ENCODE peak calls at places on chromosome 14, in four cellular contexts. N is progenitor cell of endocrine pancreas, V is lower leg skin, U is D721Med. S is an unnamed sample.

GRCh38 chr14:97723834-97724770 is 926.9 kb downstream of the VRK1 start:
- DNase-seq in V (no peak), N (no peak), U (no peak), S (no peak)

GRCh38 chr14:42322486-42323284 is 716.0 kb downstream of the LRFN5 start:
- DNase-seq in V (no peak), N (no peak), U (no peak), S (no peak)

GRCh38 chr14:60756847-60757246 is 22.3 kb downstream of the MNAT1 start:
- DNase-seq in N (no peak), U (no peak), V (no peak), S (no peak)

GRCh38 chr14:106802413-106803364 is 1276.3 kb downstream of the TMEM121 start:
- DNase-seq in U (no peak), V (no peak), N (no peak), S (no peak)

GRCh38 chr14:105107781-105108515 is 42.7 kb upstream of the GPR132 start:
- DNase-seq in N (no peak), U (no peak), V (no peak), S (peak)

GRCh38 chr14:92600318-92601053 is 86.9 kb downstream of the RIN3 start:
- DNase-seq in V (no peak), N (no peak), U (no peak), S (no peak)

GRCh38 chr14:55536208-55536708 is 43.7 kb upstream of the KTN1 start:
- DNase-seq in V (no peak), U (no peak), N (no peak), S (no peak)

GRCh38 chr14:68308695-68309094 is 484.2 kb downstream of the ZFP36L1 start:
- DNase-seq in V (no peak), U (no peak), N (no peak), S (no peak)

GRCh38 chr14:53016491-53016890 is 65.6 kb upstream of the FERMT2 start:
- DNase-seq in V (no peak), U (no peak), N (no peak), S (no peak)

GRCh38 chr14:65297744-65298143 is 114.8 kb upstream of the FUT8 start:
- DNase-seq in N (no peak), U (no peak), V (no peak), S (no peak)

GRCh38 chr14:92637228-92637627 is 111.2 kb downstream of the LGMN start:
- DNase-seq in U (no peak), V (no peak), N (no peak), S (no peak)

GRCh38 chr14:50012644-50013043 is 103.7 kb downstream of the VCPKMT start:
- DNase-seq in U (no peak), N (no peak), V (no peak), S (no peak)

GRCh38 chr14:74531467-74531866 is 37.9 kb downstream of the ISCA2 start:
- DNase-seq in N (no peak), U (no peak), V (no peak), S (no peak)

GRCh38 chr14:32400480-32400879 is 71.4 kb downstream of the AKAP6 start:
- DNase-seq in N (no peak), U (no peak), V (no peak), S (no peak)

DNA sequence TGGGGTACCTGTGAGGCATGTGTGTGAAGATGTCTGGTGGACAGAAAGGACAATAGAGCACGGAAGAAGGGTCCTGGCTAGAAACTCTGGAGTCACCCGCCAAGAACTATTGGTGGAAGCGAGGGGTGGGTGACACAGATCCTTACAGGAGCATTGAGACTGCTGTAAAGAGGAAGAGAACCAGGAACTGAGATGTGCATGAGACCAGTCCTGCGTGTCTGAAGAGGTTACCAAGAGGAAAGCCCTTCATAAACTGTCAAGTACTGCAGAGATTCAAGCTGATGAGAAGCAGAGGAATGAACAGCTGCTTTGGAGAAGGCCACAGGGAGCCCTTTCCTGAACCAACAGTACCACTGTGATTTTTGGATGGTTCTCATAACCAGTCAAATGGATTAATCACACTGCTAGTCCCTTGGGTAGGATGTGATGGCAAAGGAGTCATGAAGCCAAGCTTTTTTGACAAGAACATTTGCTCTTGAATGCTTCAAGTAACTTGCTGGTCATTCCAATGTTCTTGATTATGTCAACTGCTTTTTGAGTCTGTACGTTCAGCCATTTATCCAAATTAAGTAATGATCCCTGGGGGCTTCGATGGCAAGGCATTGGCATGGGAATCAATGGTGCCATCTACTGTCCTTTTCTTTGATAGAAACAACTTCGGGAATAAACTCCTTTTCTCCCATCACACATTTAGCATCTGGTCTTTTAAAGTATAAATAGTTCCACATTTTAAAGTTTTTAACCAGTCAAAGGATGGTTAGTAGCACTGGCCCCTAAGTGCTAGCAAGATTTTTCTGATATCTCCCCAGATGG is 42.9 kb downstream of the GPR135 start:
- DNase-seq in V (no peak), U (no peak), N (no peak), S (no peak)
- TF ChIP-seq CTCF in V (no peak), U (peak), N (no peak), S (peak)

GRCh38 chr14:80845877-80846276 is 95.7 kb downstream of the CEP128 start:
- DNase-seq in U (no peak), N (no peak), V (no peak), S (no peak)

GRCh38 chr14:80844872-80845271 is 96.7 kb downstream of the CEP128 start:
- DNase-seq in V (no peak), U (no peak), N (no peak), S (no peak)

GRCh38 chr14:80850197-80850814 is 91.2 kb downstream of the CEP128 start:
- DNase-seq in U (no peak), N (no peak), V (no peak), S (no peak)

DNA sequence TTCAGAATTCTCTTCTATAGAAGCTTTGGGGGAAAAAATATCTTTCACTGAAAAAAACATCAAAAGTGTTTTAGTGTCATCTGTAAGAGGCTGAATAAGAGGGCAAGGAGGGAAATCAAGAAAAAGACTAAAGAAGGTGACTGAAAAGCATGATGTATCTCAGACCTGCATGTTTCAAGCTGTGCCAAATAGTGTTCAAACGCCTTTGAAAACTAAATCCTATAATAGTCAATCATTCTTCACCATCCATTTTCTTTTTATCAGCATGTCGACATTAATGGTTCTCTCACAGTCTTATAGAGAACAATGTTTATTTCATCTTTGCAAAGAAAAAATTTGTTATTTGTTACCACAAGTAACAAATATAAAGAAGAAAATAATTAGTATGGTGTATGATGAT is 94.4 kb downstream of the CEP128 start:
- DNase-seq in V (no peak), N (no peak), U (no peak), S (no peak)
- TF ChIP-seq CTCF in V (no peak), N (no peak), U (no peak), S (no peak)

DNA sequence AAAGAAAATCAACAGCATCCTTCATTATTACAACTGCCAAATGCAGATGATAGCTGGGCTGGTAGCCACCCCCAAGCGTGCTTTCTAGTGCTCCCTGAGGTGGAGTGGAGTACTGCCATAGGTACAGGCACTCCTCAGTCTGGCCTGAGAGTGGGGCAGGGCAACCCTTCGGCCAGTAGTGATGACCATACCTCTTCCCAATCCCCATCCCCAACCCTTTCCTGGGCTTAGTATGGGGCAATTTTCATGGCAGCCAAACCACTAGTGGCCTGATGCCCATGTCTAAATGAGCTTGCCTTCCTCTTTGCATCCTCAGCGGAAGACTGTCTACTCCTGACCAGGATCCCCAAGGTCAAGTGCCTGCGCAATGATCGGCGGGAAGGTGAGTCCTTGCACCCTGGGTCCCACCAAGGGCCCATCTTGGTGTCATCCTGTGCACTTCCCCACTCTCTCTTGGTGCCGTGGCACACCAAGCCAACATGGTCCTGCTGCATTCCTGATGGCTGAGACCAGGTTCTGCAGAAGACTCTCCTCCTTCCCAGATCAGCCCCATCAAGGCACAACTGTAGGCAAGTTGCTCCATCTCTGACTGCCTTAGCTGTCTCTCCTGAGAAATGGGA is 65.8 kb downstream of the GALNT16 start:
- DNase-seq in U (no peak), N (no peak), V (no peak), S (no peak)
- TF ChIP-seq CTCF in U (no peak), N (peak), V (no peak), S (no peak)

GRCh38 chr14:96502621-96503251 is 554 bp downstream of the PAPOLA start:
- DNase-seq in U (no peak), N (no peak), V (peak), S (peak)

GRCh38 chr14:96501383-96501745 is 818 bp upstream of the PAPOLA start:
- DNase-seq in N (no peak), U (no peak), V (no peak), S (no peak)

GRCh38 chr14:96497087-96497486 is 5.1 kb upstream of the PAPOLA start:
- DNase-seq in U (no peak), V (no peak), N (no peak), S (no peak)

GRCh38 chr14:96497586-96497985 is 4.6 kb upstream of the PAPOLA start:
- DNase-seq in N (no peak), U (no peak), V (no peak), S (no peak)

DNA sequence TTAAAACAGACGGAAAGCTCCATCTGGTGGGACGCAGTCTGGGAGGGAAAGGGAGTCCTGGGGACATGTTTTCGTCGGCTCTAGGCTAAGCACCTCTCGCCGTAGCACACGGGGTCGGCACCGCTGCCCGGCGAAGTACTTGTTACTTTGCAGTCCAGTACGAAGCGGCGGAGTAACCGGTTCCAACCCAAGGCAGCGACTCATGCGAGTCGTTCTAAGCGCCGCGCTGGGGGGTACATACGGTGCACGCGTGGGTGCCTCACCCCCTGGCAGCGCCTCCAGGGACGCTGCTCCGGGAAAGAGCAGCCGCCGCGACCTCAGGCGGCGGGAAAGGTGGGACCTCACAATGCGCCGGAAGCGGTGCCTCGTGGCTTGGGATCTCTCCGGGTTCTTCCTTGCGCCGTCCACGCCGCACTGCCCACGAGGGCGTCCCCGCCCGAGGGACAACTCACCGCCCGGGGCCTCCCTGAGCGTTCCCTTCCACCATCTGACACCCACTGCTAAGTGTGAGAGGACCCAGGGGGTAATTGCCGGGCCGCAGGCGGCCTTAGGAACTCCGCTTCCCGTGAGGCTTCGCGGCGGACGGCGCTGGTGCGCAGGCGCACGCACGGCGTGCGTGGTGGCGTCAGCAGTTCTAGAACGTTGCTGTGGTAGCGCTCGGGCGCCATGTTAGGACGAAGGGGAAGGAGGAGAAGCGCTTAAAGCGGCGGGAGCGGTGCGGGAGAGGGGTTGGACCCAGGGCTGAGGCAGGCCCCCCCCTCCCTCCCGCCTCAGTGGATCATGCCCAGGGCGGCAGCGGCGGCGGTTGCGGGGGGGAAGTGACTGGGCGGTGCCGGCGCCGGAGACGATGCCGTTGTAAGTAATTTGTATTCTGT is at the start of gene PAPOLA:
- DNase-seq in N (peak), V (peak), U (peak), S (peak)
- TF ChIP-seq CTCF in N (peak), V (no peak), U (no peak), S (peak)

DNA sequence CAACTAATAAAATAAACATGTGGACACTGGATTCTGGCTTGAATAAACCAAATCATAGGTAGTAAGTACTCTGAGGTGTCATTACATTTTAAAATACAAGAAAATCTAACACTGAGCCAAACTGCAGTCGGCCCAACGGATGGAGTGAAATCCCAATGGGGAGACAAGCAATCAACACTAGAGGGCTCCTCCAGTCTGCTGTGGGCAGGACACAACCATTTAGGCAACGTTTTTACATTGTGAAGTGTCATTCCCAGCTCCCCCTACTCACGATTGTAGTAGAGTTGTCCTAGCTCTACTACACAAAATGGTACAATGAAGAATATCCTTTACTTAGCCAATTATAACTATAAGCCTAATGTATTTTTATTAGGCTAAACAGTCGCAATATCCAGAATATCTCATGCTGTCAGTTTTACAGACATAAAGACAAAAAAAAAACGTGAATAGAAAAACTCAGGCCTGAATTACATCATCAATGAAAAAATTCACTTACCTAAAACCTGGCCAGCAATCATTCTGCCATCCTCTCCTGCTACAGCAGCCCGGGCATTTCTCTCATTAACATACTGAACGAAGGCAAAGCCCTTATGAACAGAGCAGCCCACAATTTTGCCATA is 35.7 kb downstream of the HNRNPC start:
- DNase-seq in V (no peak), U (no peak), N (no peak), S (no peak)
- TF ChIP-seq CTCF in V (no peak), U (peak), N (peak), S (peak)

DNA sequence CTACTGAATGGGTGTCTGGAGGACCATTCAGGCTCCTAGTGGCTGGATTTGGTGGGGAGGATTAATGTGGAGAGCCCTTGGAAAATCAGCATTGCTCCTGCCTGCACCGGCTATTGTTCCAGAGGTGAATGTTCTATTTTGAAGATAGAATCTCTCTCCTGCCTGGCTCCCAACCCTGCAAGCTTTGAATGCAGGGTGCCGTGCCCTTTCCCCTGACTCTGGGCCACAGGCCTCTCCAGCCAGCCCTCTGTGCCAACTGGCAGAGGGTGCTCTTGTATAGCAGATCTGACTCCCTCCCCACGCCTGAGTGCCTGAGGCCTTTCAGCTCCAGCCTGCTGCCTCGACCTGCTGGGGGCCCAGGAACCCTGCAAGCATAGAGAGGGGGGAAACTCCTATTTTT is 106.8 kb downstream of the TMEM260 start:
- DNase-seq in U (no peak), V (no peak), N (no peak), S (peak)
- TF ChIP-seq CTCF in U (peak), V (no peak), N (no peak), S (no peak)

GRCh38 chr14:62692490-62693106 is 352.7 kb downstream of the KCNH5 start:
- DNase-seq in V (no peak), U (no peak), N (no peak), S (no peak)

GRCh38 chr14:62694075-62694474 is 351.2 kb downstream of the KCNH5 start:
- DNase-seq in U (no peak), V (no peak), N (no peak), S (no peak)

GRCh38 chr14:62691613-62692489 is 353.4 kb downstream of the KCNH5 start:
- DNase-seq in U (no peak), N (no peak), V (peak), S (no peak)

GRCh38 chr14:62696969-62697328 is 348.3 kb downstream of the KCNH5 start:
- DNase-seq in N (no peak), U (no peak), V (no peak), S (no peak)

DNA sequence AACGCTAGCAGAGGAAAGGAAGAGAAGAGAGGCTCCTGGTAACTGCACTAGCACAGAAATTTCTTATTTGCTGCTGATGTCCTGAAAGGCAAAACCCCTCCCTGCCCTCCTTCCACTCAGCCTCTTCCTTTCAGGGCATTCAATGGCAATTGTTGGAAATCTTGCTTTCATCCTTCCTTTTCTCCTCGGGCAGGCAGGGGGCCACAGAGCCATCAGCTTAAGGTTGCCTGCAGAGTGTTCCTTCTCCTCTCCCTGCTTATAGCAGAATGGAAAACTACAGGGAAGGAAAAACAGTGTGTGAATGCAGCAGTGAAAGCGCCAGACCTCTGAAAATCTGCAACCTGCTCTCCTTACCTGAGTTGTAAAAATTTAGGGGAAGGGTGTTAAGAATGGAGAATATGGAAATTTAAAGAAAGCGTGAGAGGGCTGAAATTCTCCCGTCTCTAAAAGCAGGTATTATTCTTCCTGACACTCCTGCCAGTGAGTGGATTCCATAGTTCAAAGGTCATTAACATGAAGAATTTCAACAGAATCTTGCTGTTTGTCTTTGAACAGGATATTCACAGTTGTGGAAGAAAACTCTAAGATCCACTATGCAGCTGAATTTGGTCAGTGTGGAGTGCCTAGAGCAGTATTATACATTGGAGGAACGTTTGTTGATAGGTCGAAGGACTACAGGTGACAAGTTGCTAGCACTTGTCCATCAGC is 348.8 kb downstream of the KCNH5 start:
- DNase-seq in V (no peak), N (no peak), U (no peak), S (no peak)
- TF ChIP-seq CTCF in V (no peak), N (no peak), U (no peak), S (no peak)

GRCh38 chr14:102517412-102518062 is 8.0 kb upstream of the ANKRD9 start:
- DNase-seq in N (no peak), U (no peak), V (no peak), S (no peak)
- TF ChIP-seq CTCF in N (no peak), U (no peak), V (no peak), S (no peak)